ENCODE peak calls at places on chromosomes 12 and 14, in five cellular contexts. One of them, this sample, is unnamed.

GRCh38 chr12:39010406-39010805 is 105.0 kb upstream of the CPNE8 start:
- DNase-seq in cardiac muscle cell: no peak
- DNase-seq in astrocyte of the spinal cord: no peak
- DNase-seq in AG09309: no peak
- DNase-seq in IMR-90: no peak
- DNase-seq in this sample: no peak

GRCh38 chr14:37864861-37865718 is 269.7 kb downstream of the TTC6 start:
- DNase-seq in cardiac muscle cell: no peak
- DNase-seq in astrocyte of the spinal cord: peak
- DNase-seq in AG09309: peak
- DNase-seq in IMR-90: peak
- DNase-seq in this sample: peak

GRCh38 chr12:64610092-64610659 is at the start of gene RASSF3:
- DNase-seq in cardiac muscle cell: peak
- DNase-seq in astrocyte of the spinal cord: peak
- DNase-seq in AG09309: no peak
- DNase-seq in IMR-90: peak
- DNase-seq in this sample: no peak

GRCh38 chr12:52818376-52818775 is 4.5 kb upstream of the KRT4 start:
- DNase-seq in cardiac muscle cell: no peak
- DNase-seq in astrocyte of the spinal cord: no peak
- DNase-seq in AG09309: no peak
- DNase-seq in IMR-90: no peak
- DNase-seq in this sample: no peak

GRCh38 chr12:69655616-69656336 is 43.3 kb downstream of the BEST3 start:
- DNase-seq in cardiac muscle cell: peak
- DNase-seq in astrocyte of the spinal cord: peak
- DNase-seq in AG09309: peak
- DNase-seq in IMR-90: peak
- DNase-seq in this sample: no peak

GRCh38 chr12:112964915-112965314 is 13.4 kb upstream of the OAS2 start:
- DNase-seq in cardiac muscle cell: no peak
- DNase-seq in astrocyte of the spinal cord: no peak
- DNase-seq in AG09309: no peak
- DNase-seq in IMR-90: no peak
- DNase-seq in this sample: no peak

GRCh38 chr14:103132381-103133212 is 9.3 kb downstream of the TNFAIP2 start:
- DNase-seq in cardiac muscle cell: peak
- DNase-seq in astrocyte of the spinal cord: peak
- DNase-seq in AG09309: no peak
- DNase-seq in IMR-90: no peak
- DNase-seq in this sample: no peak

GRCh38 chr14:96203116-96203515 is 1.5 kb upstream of the BDKRB2 start:
- DNase-seq in cardiac muscle cell: no peak
- DNase-seq in astrocyte of the spinal cord: no peak
- DNase-seq in AG09309: no peak
- DNase-seq in IMR-90: no peak
- DNase-seq in this sample: no peak

GRCh38 chr12:18798445-18799139 is 60.7 kb downstream of the CAPZA3 start:
- DNase-seq in cardiac muscle cell: no peak
- DNase-seq in astrocyte of the spinal cord: peak
- DNase-seq in AG09309: peak
- DNase-seq in IMR-90: no peak
- DNase-seq in this sample: no peak

GRCh38 chr12:55820679-55821078 is 2.8 kb downstream of the ORMDL2 start:
- DNase-seq in cardiac muscle cell: no peak
- DNase-seq in astrocyte of the spinal cord: peak
- DNase-seq in AG09309: no peak
- DNase-seq in IMR-90: no peak
- DNase-seq in this sample: no peak

GRCh38 chr12:76329163-76329562 is 19.1 kb downstream of the BBS10 start:
- DNase-seq in cardiac muscle cell: no peak
- DNase-seq in astrocyte of the spinal cord: peak
- DNase-seq in AG09309: peak
- DNase-seq in IMR-90: peak
- DNase-seq in this sample: no peak

GRCh38 chr12:125178222-125178621 is 113.0 kb downstream of the AACS start:
- DNase-seq in cardiac muscle cell: no peak
- DNase-seq in astrocyte of the spinal cord: no peak
- DNase-seq in AG09309: no peak
- DNase-seq in IMR-90: no peak
- DNase-seq in this sample: no peak

GRCh38 chr12:105278043-105278697 is 42.2 kb upstream of the APPL2 start:
- DNase-seq in cardiac muscle cell: no peak
- DNase-seq in astrocyte of the spinal cord: no peak
- DNase-seq in AG09309: no peak
- DNase-seq in IMR-90: peak
- DNase-seq in this sample: no peak

GRCh38 chr12:22275847-22276246 is 58.7 kb downstream of the ST8SIA1 start:
- DNase-seq in cardiac muscle cell: peak
- DNase-seq in astrocyte of the spinal cord: peak
- DNase-seq in AG09309: peak
- DNase-seq in IMR-90: peak
- DNase-seq in this sample: no peak

GRCh38 chr14:104363891-104364760 is 215.4 kb upstream of the C14orf180 start:
- DNase-seq in cardiac muscle cell: no peak
- DNase-seq in astrocyte of the spinal cord: no peak
- DNase-seq in AG09309: no peak
- DNase-seq in IMR-90: no peak
- DNase-seq in this sample: no peak

GRCh38 chr14:64724578-64724930 is 20.3 kb downstream of the PLEKHG3 start:
- DNase-seq in cardiac muscle cell: no peak
- DNase-seq in astrocyte of the spinal cord: no peak
- DNase-seq in AG09309: no peak
- DNase-seq in IMR-90: no peak
- DNase-seq in this sample: no peak

GRCh38 chr12:25052191-25053020 is 103.5 kb upstream of the BCAT1 start:
- DNase-seq in cardiac muscle cell: peak
- DNase-seq in astrocyte of the spinal cord: no peak
- DNase-seq in AG09309: no peak
- DNase-seq in IMR-90: no peak
- DNase-seq in this sample: no peak

GRCh38 chr12:76508128-76508661 is 51.4 kb downstream of the OSBPL8 start:
- DNase-seq in cardiac muscle cell: no peak
- DNase-seq in astrocyte of the spinal cord: no peak
- DNase-seq in AG09309: no peak
- DNase-seq in IMR-90: no peak
- DNase-seq in this sample: no peak

GRCh38 chr14:65070710-65071033 is 31.6 kb downstream of the MAX start:
- DNase-seq in cardiac muscle cell: no peak
- DNase-seq in astrocyte of the spinal cord: peak
- DNase-seq in AG09309: no peak
- DNase-seq in IMR-90: peak
- DNase-seq in this sample: no peak

GRCh38 chr12:124548854-124549378 is 18.5 kb downstream of the NCOR2 start:
- DNase-seq in cardiac muscle cell: no peak
- DNase-seq in astrocyte of the spinal cord: peak
- DNase-seq in AG09309: peak
- DNase-seq in IMR-90: peak
- DNase-seq in this sample: no peak

GRCh38 chr14:106294324-106294723 is 767.9 kb downstream of the TMEM121 start:
- DNase-seq in cardiac muscle cell: no peak
- DNase-seq in astrocyte of the spinal cord: no peak
- DNase-seq in AG09309: no peak
- DNase-seq in IMR-90: no peak
- DNase-seq in this sample: no peak

DNA sequence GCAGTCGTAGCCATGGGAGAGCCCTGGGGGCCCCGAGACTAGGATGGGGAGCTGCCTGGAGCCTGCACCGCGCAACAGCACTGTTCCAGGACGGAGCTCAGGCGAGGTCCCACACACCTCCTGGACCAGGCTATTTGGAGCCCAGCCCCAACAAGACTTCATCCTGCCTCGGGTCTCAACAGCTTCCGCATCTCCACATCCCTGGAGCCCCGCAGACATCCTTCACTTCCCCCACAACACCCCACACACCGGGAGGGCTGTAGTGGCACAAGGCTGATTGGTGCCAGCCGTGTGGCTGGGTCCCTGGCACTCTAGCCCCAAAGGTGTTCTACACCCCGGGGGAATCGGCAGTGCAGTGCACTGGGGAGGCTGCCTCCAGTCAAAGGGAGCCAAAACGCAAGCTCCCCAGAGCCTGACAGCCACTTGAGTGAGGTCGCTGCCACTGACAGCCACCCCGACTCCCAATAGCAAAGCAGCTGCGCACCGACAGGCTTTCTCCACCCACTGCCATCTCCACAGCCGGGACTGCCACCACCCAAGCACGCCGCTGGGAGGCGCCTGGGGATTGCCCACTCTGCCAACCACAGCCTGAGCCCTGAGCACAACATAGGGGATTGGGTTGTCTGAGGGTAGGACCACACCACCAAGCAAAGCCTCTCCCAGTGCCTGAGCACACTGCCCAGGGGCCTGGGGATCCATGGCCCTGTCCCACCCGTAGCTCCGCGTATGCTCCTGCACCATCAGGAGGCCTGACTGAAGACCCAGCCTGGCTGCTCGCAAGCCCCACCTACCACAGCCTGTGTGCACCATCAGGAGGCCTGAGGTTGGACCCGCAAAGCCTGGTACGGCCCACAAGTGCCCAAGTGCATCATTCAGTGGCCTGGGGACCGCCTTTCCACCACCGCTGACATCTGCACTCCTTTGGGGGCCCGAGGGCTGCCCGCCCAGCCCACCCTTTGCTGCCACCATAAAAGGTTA is 13.2 kb upstream of the KLRF1 start:
- DNase-seq in cardiac muscle cell: peak
- DNase-seq in astrocyte of the spinal cord: peak
- DNase-seq in AG09309: no peak
- DNase-seq in IMR-90: peak
- DNase-seq in this sample: no peak
- H3K4me3 ChIP-seq in cardiac muscle cell: no peak
- H3K4me3 ChIP-seq in astrocyte of the spinal cord: peak
- H3K4me3 ChIP-seq in AG09309: no peak
- H3K4me3 ChIP-seq in IMR-90: no peak
- H3K4me3 ChIP-seq in this sample: peak

GRCh38 chr14:52377940-52378339 is 63.8 kb downstream of the PTGER2 start:
- DNase-seq in cardiac muscle cell: no peak
- DNase-seq in astrocyte of the spinal cord: no peak
- DNase-seq in AG09309: no peak
- DNase-seq in IMR-90: no peak
- DNase-seq in this sample: no peak
- TF ChIP-seq CTCF in cardiac muscle cell: no peak
- TF ChIP-seq CTCF in astrocyte of the spinal cord: no peak
- TF ChIP-seq CTCF in AG09309: no peak
- TF ChIP-seq CTCF in IMR-90: no peak
- TF ChIP-seq CTCF in this sample: no peak

GRCh38 chr12:51222461-51222860 is 4.6 kb upstream of the POU6F1 start:
- DNase-seq in cardiac muscle cell: no peak
- DNase-seq in astrocyte of the spinal cord: no peak
- DNase-seq in AG09309: no peak
- DNase-seq in IMR-90: no peak
- DNase-seq in this sample: peak
- H3K4me3 ChIP-seq in cardiac muscle cell: no peak
- H3K4me3 ChIP-seq in astrocyte of the spinal cord: no peak
- H3K4me3 ChIP-seq in AG09309: no peak
- H3K4me3 ChIP-seq in IMR-90: no peak
- H3K4me3 ChIP-seq in this sample: peak

DNA sequence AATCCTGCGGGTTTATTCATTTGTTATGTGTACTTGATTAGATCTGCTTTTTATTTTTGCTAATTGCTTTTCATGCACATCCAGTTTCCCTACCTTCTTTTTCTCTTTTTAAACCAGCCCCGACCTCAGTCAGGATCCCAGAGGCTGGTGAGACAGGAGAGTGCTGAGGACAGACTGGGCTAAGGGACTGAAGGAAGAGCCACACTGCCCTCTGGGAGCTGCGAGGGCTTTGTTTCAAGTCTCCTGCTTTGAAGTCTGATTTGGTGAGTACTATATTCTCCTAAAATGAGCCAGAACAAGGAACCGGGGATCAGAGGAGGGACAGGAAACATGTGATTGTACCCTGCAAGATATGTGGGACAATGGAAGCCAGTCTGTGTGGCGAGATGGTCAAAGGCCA is 23.9 kb downstream of the PRICKLE1 start:
- DNase-seq in cardiac muscle cell: no peak
- DNase-seq in astrocyte of the spinal cord: no peak
- DNase-seq in AG09309: no peak
- DNase-seq in IMR-90: no peak
- DNase-seq in this sample: no peak
- TF ChIP-seq CTCF in cardiac muscle cell: no peak
- TF ChIP-seq CTCF in astrocyte of the spinal cord: no peak
- TF ChIP-seq CTCF in AG09309: peak
- TF ChIP-seq CTCF in IMR-90: peak
- TF ChIP-seq CTCF in this sample: peak

GRCh38 chr12:80400591-80400991 is 43.4 kb upstream of the PTPRQ start:
- DNase-seq in cardiac muscle cell: no peak
- DNase-seq in astrocyte of the spinal cord: peak
- DNase-seq in AG09309: no peak
- DNase-seq in IMR-90: no peak
- DNase-seq in this sample: no peak
- H3K4me3 ChIP-seq in cardiac muscle cell: no peak
- H3K4me3 ChIP-seq in astrocyte of the spinal cord: peak
- H3K4me3 ChIP-seq in AG09309: peak
- H3K4me3 ChIP-seq in IMR-90: peak
- H3K4me3 ChIP-seq in this sample: no peak

DNA sequence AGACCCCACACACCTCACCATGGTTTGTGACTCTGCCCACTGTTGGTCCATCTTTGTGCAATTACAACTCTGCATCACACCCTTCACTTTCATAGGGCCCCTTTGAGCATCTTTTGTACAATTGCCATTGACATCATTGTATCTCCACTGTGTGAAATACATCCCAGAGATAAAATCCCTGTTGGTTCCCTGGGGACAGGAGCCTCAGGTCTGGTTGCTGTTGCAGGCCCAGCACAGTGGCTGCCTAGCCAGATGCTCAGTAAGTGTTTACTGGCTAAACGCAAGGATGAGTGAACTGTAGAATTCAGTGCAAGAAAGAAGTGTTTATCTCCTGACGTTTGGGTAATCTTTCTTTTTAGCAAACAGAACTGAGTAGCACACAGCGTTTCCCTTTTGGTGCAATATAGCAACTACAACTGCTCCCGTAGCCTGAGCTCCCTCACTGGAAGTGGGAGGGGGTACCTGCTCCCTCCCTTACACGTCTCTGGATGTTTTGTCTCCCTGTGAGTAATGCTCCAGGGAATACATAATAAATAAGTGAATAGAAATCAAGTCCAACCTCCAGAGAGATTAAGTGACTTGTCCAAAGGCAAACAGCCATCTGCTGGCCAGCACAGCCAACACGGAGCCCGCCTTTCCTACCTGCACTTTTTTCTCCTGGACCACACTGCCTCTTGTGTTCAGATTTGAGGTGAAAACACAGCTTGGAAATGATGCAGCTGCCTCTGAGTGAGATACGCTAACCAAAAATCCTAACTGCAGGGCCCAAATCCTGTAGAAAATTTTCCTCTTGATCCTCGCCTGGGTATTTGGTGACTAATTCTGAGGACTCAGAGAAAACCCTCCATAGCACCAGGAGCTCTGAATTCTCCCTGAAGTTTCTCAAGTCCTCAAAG is 27.4 kb downstream of the GALNT16 start:
- DNase-seq in cardiac muscle cell: no peak
- DNase-seq in astrocyte of the spinal cord: peak
- DNase-seq in AG09309: no peak
- DNase-seq in IMR-90: no peak
- DNase-seq in this sample: no peak
- TF ChIP-seq CTCF in cardiac muscle cell: no peak
- TF ChIP-seq CTCF in astrocyte of the spinal cord: peak
- TF ChIP-seq CTCF in AG09309: no peak
- TF ChIP-seq CTCF in IMR-90: peak
- TF ChIP-seq CTCF in this sample: peak

GRCh38 chr12:1529862-1530591 is 64.4 kb downstream of the FBXL14 start:
- DNase-seq in cardiac muscle cell: peak
- DNase-seq in astrocyte of the spinal cord: no peak
- DNase-seq in AG09309: no peak
- DNase-seq in IMR-90: no peak
- DNase-seq in this sample: no peak
- H3K4me3 ChIP-seq in cardiac muscle cell: peak
- H3K4me3 ChIP-seq in astrocyte of the spinal cord: peak
- H3K4me3 ChIP-seq in AG09309: peak
- H3K4me3 ChIP-seq in IMR-90: peak
- H3K4me3 ChIP-seq in this sample: no peak

GRCh38 chr12:80598004-80598606 is 109.3 kb upstream of the MYF6 start:
- DNase-seq in cardiac muscle cell: peak
- DNase-seq in astrocyte of the spinal cord: peak
- DNase-seq in AG09309: peak
- DNase-seq in IMR-90: peak
- DNase-seq in this sample: no peak
- TF ChIP-seq CTCF in cardiac muscle cell: peak
- TF ChIP-seq CTCF in astrocyte of the spinal cord: peak
- TF ChIP-seq CTCF in AG09309: peak
- TF ChIP-seq CTCF in IMR-90: peak
- TF ChIP-seq CTCF in this sample: peak